ENCODE peak calls at places on chromosomes 12 and 14, in nine cellular contexts. One of them, this sample, is unnamed.

GRCh38 chr14:100292776-100293461 is 13.3 kb downstream of the SLC25A29 start:
- DNase-seq in GM04504: no peak
- DNase-seq in LoVo: no peak
- DNase-seq in Right ventricle myocardium inferior: no peak
- DNase-seq in choroid plexus epithelial cell: no peak
- DNase-seq in mesenteric fat pad: peak
- DNase-seq in AML-193: no peak
- DNase-seq in pancreas: no peak
- DNase-seq in stimulated activated CD8-positive, alpha-beta memory T cell treated with anti-CD3 and anti-CD28 coated beads, Interleukin-4, amount 100 ng/mL, for 1 hour: no peak
- DNase-seq in this sample: no peak

GRCh38 chr12:89663577-89664357 is 44.9 kb downstream of the ATP2B1 start:
- DNase-seq in AML-193: no peak
- DNase-seq in Right ventricle myocardium inferior: no peak
- DNase-seq in pancreas: no peak
- DNase-seq in LoVo: peak
- DNase-seq in mesenteric fat pad: no peak
- DNase-seq in GM04504: no peak
- DNase-seq in stimulated activated CD8-positive, alpha-beta memory T cell treated with anti-CD3 and anti-CD28 coated beads, Interleukin-4, amount 100 ng/mL, for 1 hour: no peak
- DNase-seq in choroid plexus epithelial cell: peak
- DNase-seq in this sample: no peak

GRCh38 chr14:22887260-22887989 is 4.4 kb downstream of the REM2 start:
- DNase-seq in Right ventricle myocardium inferior: no peak
- DNase-seq in GM04504: peak
- DNase-seq in choroid plexus epithelial cell: peak
- DNase-seq in pancreas: no peak
- DNase-seq in AML-193: no peak
- DNase-seq in stimulated activated CD8-positive, alpha-beta memory T cell treated with anti-CD3 and anti-CD28 coated beads, Interleukin-4, amount 100 ng/mL, for 1 hour: no peak
- DNase-seq in mesenteric fat pad: no peak
- DNase-seq in LoVo: peak
- DNase-seq in this sample: peak

GRCh38 chr12:15937902-15938301 is 26.8 kb downstream of the DERA start:
- DNase-seq in Right ventricle myocardium inferior: no peak
- DNase-seq in AML-193: no peak
- DNase-seq in LoVo: no peak
- DNase-seq in mesenteric fat pad: no peak
- DNase-seq in GM04504: no peak
- DNase-seq in pancreas: no peak
- DNase-seq in choroid plexus epithelial cell: no peak
- DNase-seq in stimulated activated CD8-positive, alpha-beta memory T cell treated with anti-CD3 and anti-CD28 coated beads, Interleukin-4, amount 100 ng/mL, for 1 hour: no peak
- DNase-seq in this sample: no peak

GRCh38 chr14:62308927-62309326 is 546.7 kb downstream of the SNAPC1 start:
- DNase-seq in Right ventricle myocardium inferior: no peak
- DNase-seq in stimulated activated CD8-positive, alpha-beta memory T cell treated with anti-CD3 and anti-CD28 coated beads, Interleukin-4, amount 100 ng/mL, for 1 hour: no peak
- DNase-seq in pancreas: no peak
- DNase-seq in GM04504: no peak
- DNase-seq in LoVo: no peak
- DNase-seq in AML-193: no peak
- DNase-seq in choroid plexus epithelial cell: no peak
- DNase-seq in mesenteric fat pad: no peak
- DNase-seq in this sample: no peak

GRCh38 chr14:75299064-75299463 is 20.4 kb downstream of the FOS start:
- DNase-seq in mesenteric fat pad: peak
- DNase-seq in choroid plexus epithelial cell: peak
- DNase-seq in AML-193: peak
- DNase-seq in stimulated activated CD8-positive, alpha-beta memory T cell treated with anti-CD3 and anti-CD28 coated beads, Interleukin-4, amount 100 ng/mL, for 1 hour: no peak
- DNase-seq in pancreas: no peak
- DNase-seq in Right ventricle myocardium inferior: no peak
- DNase-seq in GM04504: no peak
- DNase-seq in LoVo: no peak
- DNase-seq in this sample: no peak

GRCh38 chr12:53219956-53220856 is 11.8 kb downstream of the RARG start:
- DNase-seq in choroid plexus epithelial cell: peak
- DNase-seq in AML-193: peak
- DNase-seq in stimulated activated CD8-positive, alpha-beta memory T cell treated with anti-CD3 and anti-CD28 coated beads, Interleukin-4, amount 100 ng/mL, for 1 hour: peak
- DNase-seq in LoVo: no peak
- DNase-seq in GM04504: no peak
- DNase-seq in mesenteric fat pad: no peak
- DNase-seq in Right ventricle myocardium inferior: peak
- DNase-seq in pancreas: no peak
- DNase-seq in this sample: peak

GRCh38 chr12:123142948-123143752 is 7.7 kb downstream of the PITPNM2 start:
- DNase-seq in AML-193: no peak
- DNase-seq in GM04504: no peak
- DNase-seq in stimulated activated CD8-positive, alpha-beta memory T cell treated with anti-CD3 and anti-CD28 coated beads, Interleukin-4, amount 100 ng/mL, for 1 hour: no peak
- DNase-seq in Right ventricle myocardium inferior: no peak
- DNase-seq in choroid plexus epithelial cell: peak
- DNase-seq in LoVo: no peak
- DNase-seq in mesenteric fat pad: no peak
- DNase-seq in pancreas: no peak
- DNase-seq in this sample: no peak

GRCh38 chr14:25056688-25057078 is 6.7 kb upstream of the STXBP6 start:
- DNase-seq in AML-193: no peak
- DNase-seq in GM04504: no peak
- DNase-seq in mesenteric fat pad: no peak
- DNase-seq in stimulated activated CD8-positive, alpha-beta memory T cell treated with anti-CD3 and anti-CD28 coated beads, Interleukin-4, amount 100 ng/mL, for 1 hour: no peak
- DNase-seq in choroid plexus epithelial cell: no peak
- DNase-seq in pancreas: no peak
- DNase-seq in Right ventricle myocardium inferior: no peak
- DNase-seq in LoVo: no peak
- DNase-seq in this sample: no peak

GRCh38 chr12:65534105-65534841 is 255.8 kb downstream of the MSRB3 start:
- DNase-seq in mesenteric fat pad: no peak
- DNase-seq in Right ventricle myocardium inferior: no peak
- DNase-seq in LoVo: no peak
- DNase-seq in pancreas: no peak
- DNase-seq in AML-193: no peak
- DNase-seq in GM04504: no peak
- DNase-seq in choroid plexus epithelial cell: no peak
- DNase-seq in stimulated activated CD8-positive, alpha-beta memory T cell treated with anti-CD3 and anti-CD28 coated beads, Interleukin-4, amount 100 ng/mL, for 1 hour: no peak
- DNase-seq in this sample: no peak

GRCh38 chr14:23831591-23831990 is 122.0 kb upstream of the DHRS4 start:
- DNase-seq in AML-193: no peak
- DNase-seq in Right ventricle myocardium inferior: peak
- DNase-seq in choroid plexus epithelial cell: peak
- DNase-seq in stimulated activated CD8-positive, alpha-beta memory T cell treated with anti-CD3 and anti-CD28 coated beads, Interleukin-4, amount 100 ng/mL, for 1 hour: no peak
- DNase-seq in mesenteric fat pad: no peak
- DNase-seq in pancreas: no peak
- DNase-seq in GM04504: no peak
- DNase-seq in LoVo: no peak
- DNase-seq in this sample: no peak

GRCh38 chr12:66960704-66961690 is 282.1 kb upstream of the GRIP1 start:
- DNase-seq in AML-193: no peak
- DNase-seq in LoVo: no peak
- DNase-seq in Right ventricle myocardium inferior: no peak
- DNase-seq in GM04504: no peak
- DNase-seq in pancreas: no peak
- DNase-seq in choroid plexus epithelial cell: peak
- DNase-seq in stimulated activated CD8-positive, alpha-beta memory T cell treated with anti-CD3 and anti-CD28 coated beads, Interleukin-4, amount 100 ng/mL, for 1 hour: no peak
- DNase-seq in mesenteric fat pad: no peak
- DNase-seq in this sample: no peak

GRCh38 chr14:24634158-24634557 is at the start of gene GZMB:
- DNase-seq in AML-193: no peak
- DNase-seq in GM04504: no peak
- DNase-seq in mesenteric fat pad: no peak
- DNase-seq in pancreas: no peak
- DNase-seq in LoVo: no peak
- DNase-seq in Right ventricle myocardium inferior: no peak
- DNase-seq in stimulated activated CD8-positive, alpha-beta memory T cell treated with anti-CD3 and anti-CD28 coated beads, Interleukin-4, amount 100 ng/mL, for 1 hour: peak
- DNase-seq in choroid plexus epithelial cell: no peak
- DNase-seq in this sample: peak

GRCh38 chr14:79419571-79420327 is 791.6 kb downstream of the DIO2 start:
- DNase-seq in GM04504: no peak
- DNase-seq in AML-193: no peak
- DNase-seq in choroid plexus epithelial cell: peak
- DNase-seq in pancreas: no peak
- DNase-seq in LoVo: no peak
- DNase-seq in mesenteric fat pad: no peak
- DNase-seq in stimulated activated CD8-positive, alpha-beta memory T cell treated with anti-CD3 and anti-CD28 coated beads, Interleukin-4, amount 100 ng/mL, for 1 hour: no peak
- DNase-seq in Right ventricle myocardium inferior: no peak
- DNase-seq in this sample: no peak

GRCh38 chr12:65977384-65977783 is 153.1 kb downstream of the HMGA2 start:
- DNase-seq in pancreas: no peak
- DNase-seq in GM04504: no peak
- DNase-seq in AML-193: no peak
- DNase-seq in mesenteric fat pad: no peak
- DNase-seq in stimulated activated CD8-positive, alpha-beta memory T cell treated with anti-CD3 and anti-CD28 coated beads, Interleukin-4, amount 100 ng/mL, for 1 hour: no peak
- DNase-seq in choroid plexus epithelial cell: no peak
- DNase-seq in LoVo: no peak
- DNase-seq in Right ventricle myocardium inferior: no peak
- DNase-seq in this sample: no peak

GRCh38 chr12:8644345-8645248 is 18.0 kb downstream of the MFAP5 start:
- DNase-seq in Right ventricle myocardium inferior: no peak
- DNase-seq in mesenteric fat pad: no peak
- DNase-seq in stimulated activated CD8-positive, alpha-beta memory T cell treated with anti-CD3 and anti-CD28 coated beads, Interleukin-4, amount 100 ng/mL, for 1 hour: peak
- DNase-seq in LoVo: no peak
- DNase-seq in AML-193: no peak
- DNase-seq in choroid plexus epithelial cell: no peak
- DNase-seq in GM04504: no peak
- DNase-seq in pancreas: no peak
- DNase-seq in this sample: no peak

GRCh38 chr12:56601503-56601902 is 28.6 kb downstream of the BAZ2A start:
- DNase-seq in stimulated activated CD8-positive, alpha-beta memory T cell treated with anti-CD3 and anti-CD28 coated beads, Interleukin-4, amount 100 ng/mL, for 1 hour: no peak
- DNase-seq in Right ventricle myocardium inferior: no peak
- DNase-seq in GM04504: no peak
- DNase-seq in AML-193: peak
- DNase-seq in pancreas: no peak
- DNase-seq in choroid plexus epithelial cell: peak
- DNase-seq in LoVo: no peak
- DNase-seq in mesenteric fat pad: no peak
- DNase-seq in this sample: no peak

GRCh38 chr14:76289276-76289675 is 86.7 kb upstream of the ESRRB start:
- DNase-seq in mesenteric fat pad: no peak
- DNase-seq in AML-193: no peak
- DNase-seq in GM04504: no peak
- DNase-seq in choroid plexus epithelial cell: no peak
- DNase-seq in LoVo: no peak
- DNase-seq in stimulated activated CD8-positive, alpha-beta memory T cell treated with anti-CD3 and anti-CD28 coated beads, Interleukin-4, amount 100 ng/mL, for 1 hour: no peak
- DNase-seq in Right ventricle myocardium inferior: no peak
- DNase-seq in pancreas: no peak
- DNase-seq in this sample: no peak

GRCh38 chr12:93763746-93764147 is 86.6 kb downstream of the CRADD start:
- DNase-seq in Right ventricle myocardium inferior: no peak
- DNase-seq in LoVo: no peak
- DNase-seq in stimulated activated CD8-positive, alpha-beta memory T cell treated with anti-CD3 and anti-CD28 coated beads, Interleukin-4, amount 100 ng/mL, for 1 hour: no peak
- DNase-seq in GM04504: no peak
- DNase-seq in AML-193: no peak
- DNase-seq in mesenteric fat pad: no peak
- DNase-seq in pancreas: no peak
- DNase-seq in choroid plexus epithelial cell: no peak
- DNase-seq in this sample: no peak

GRCh38 chr14:51578853-51579252 is 72.9 kb upstream of the FRMD6 start:
- DNase-seq in GM04504: no peak
- DNase-seq in Right ventricle myocardium inferior: no peak
- DNase-seq in stimulated activated CD8-positive, alpha-beta memory T cell treated with anti-CD3 and anti-CD28 coated beads, Interleukin-4, amount 100 ng/mL, for 1 hour: no peak
- DNase-seq in pancreas: no peak
- DNase-seq in AML-193: no peak
- DNase-seq in mesenteric fat pad: no peak
- DNase-seq in choroid plexus epithelial cell: no peak
- DNase-seq in LoVo: no peak
- DNase-seq in this sample: no peak

GRCh38 chr12:53735556-53735955 is 8.3 kb upstream of the CALCOCO1 start:
- DNase-seq in AML-193: no peak
- DNase-seq in pancreas: peak
- DNase-seq in GM04504: no peak
- DNase-seq in stimulated activated CD8-positive, alpha-beta memory T cell treated with anti-CD3 and anti-CD28 coated beads, Interleukin-4, amount 100 ng/mL, for 1 hour: no peak
- DNase-seq in choroid plexus epithelial cell: no peak
- DNase-seq in Right ventricle myocardium inferior: no peak
- DNase-seq in LoVo: no peak
- DNase-seq in mesenteric fat pad: no peak
- DNase-seq in this sample: peak

GRCh38 chr14:92501891-92502351 is 11.7 kb upstream of the RIN3 start:
- DNase-seq in mesenteric fat pad: no peak
- DNase-seq in pancreas: no peak
- DNase-seq in Right ventricle myocardium inferior: no peak
- DNase-seq in choroid plexus epithelial cell: peak
- DNase-seq in AML-193: no peak
- DNase-seq in stimulated activated CD8-positive, alpha-beta memory T cell treated with anti-CD3 and anti-CD28 coated beads, Interleukin-4, amount 100 ng/mL, for 1 hour: no peak
- DNase-seq in GM04504: peak
- DNase-seq in LoVo: peak
- DNase-seq in this sample: no peak

GRCh38 chr12:47547077-47547476 is 158.8 kb downstream of the RPAP3 start:
- DNase-seq in choroid plexus epithelial cell: peak
- DNase-seq in LoVo: peak
- DNase-seq in stimulated activated CD8-positive, alpha-beta memory T cell treated with anti-CD3 and anti-CD28 coated beads, Interleukin-4, amount 100 ng/mL, for 1 hour: no peak
- DNase-seq in GM04504: peak
- DNase-seq in AML-193: no peak
- DNase-seq in Right ventricle myocardium inferior: no peak
- DNase-seq in pancreas: no peak
- DNase-seq in mesenteric fat pad: no peak
- DNase-seq in this sample: no peak

GRCh38 chr12:24839268-24839791 is 109.6 kb downstream of the BCAT1 start:
- DNase-seq in Right ventricle myocardium inferior: no peak
- DNase-seq in mesenteric fat pad: no peak
- DNase-seq in GM04504: no peak
- DNase-seq in stimulated activated CD8-positive, alpha-beta memory T cell treated with anti-CD3 and anti-CD28 coated beads, Interleukin-4, amount 100 ng/mL, for 1 hour: no peak
- DNase-seq in choroid plexus epithelial cell: peak
- DNase-seq in AML-193: no peak
- DNase-seq in LoVo: no peak
- DNase-seq in pancreas: no peak
- DNase-seq in this sample: no peak

GRCh38 chr12:121806556-121807308 is 2.9 kb downstream of the SETD1B start:
- DNase-seq in mesenteric fat pad: no peak
- DNase-seq in pancreas: peak
- DNase-seq in choroid plexus epithelial cell: peak
- DNase-seq in stimulated activated CD8-positive, alpha-beta memory T cell treated with anti-CD3 and anti-CD28 coated beads, Interleukin-4, amount 100 ng/mL, for 1 hour: no peak
- DNase-seq in AML-193: peak
- DNase-seq in LoVo: no peak
- DNase-seq in GM04504: no peak
- DNase-seq in Right ventricle myocardium inferior: no peak
- DNase-seq in this sample: no peak

GRCh38 chr12:57133916-57134315 is 5.6 kb downstream of the LRP1 start:
- DNase-seq in mesenteric fat pad: no peak
- DNase-seq in LoVo: no peak
- DNase-seq in stimulated activated CD8-positive, alpha-beta memory T cell treated with anti-CD3 and anti-CD28 coated beads, Interleukin-4, amount 100 ng/mL, for 1 hour: no peak
- DNase-seq in GM04504: no peak
- DNase-seq in pancreas: no peak
- DNase-seq in Right ventricle myocardium inferior: no peak
- DNase-seq in AML-193: no peak
- DNase-seq in choroid plexus epithelial cell: no peak
- DNase-seq in this sample: no peak

GRCh38 chr12:47034661-47035060 is 44.8 kb upstream of the PCED1B start:
- DNase-seq in GM04504: no peak
- DNase-seq in stimulated activated CD8-positive, alpha-beta memory T cell treated with anti-CD3 and anti-CD28 coated beads, Interleukin-4, amount 100 ng/mL, for 1 hour: no peak
- DNase-seq in pancreas: no peak
- DNase-seq in mesenteric fat pad: no peak
- DNase-seq in Right ventricle myocardium inferior: no peak
- DNase-seq in AML-193: no peak
- DNase-seq in LoVo: no peak
- DNase-seq in choroid plexus epithelial cell: peak
- DNase-seq in this sample: no peak

This sample was measured in stomach.